ENCODE peak calls at places on chromosomes 12 and 14, in six cellular contexts. O is astrocyte, Z is body of pancreas, L is A549, S is endothelial cell of umbilical vein, I is gastrocnemius medialis. G is an unnamed sample.

GRCh38 chr14:72962829-72963312 is 36.6 kb downstream of the DCAF4 start:
- DNase-seq in I (no peak), Z (no peak), O (peak), S (peak), L (peak), G (peak)

GRCh38 chr12:15227004-15227679 is 5.9 kb upstream of the RERG start:
- DNase-seq in I (peak), Z (peak), O (peak), L (peak), S (peak), G (peak)

GRCh38 chr14:56119221-56119967 is 1.2 kb downstream of the PELI2 start:
- DNase-seq in O (no peak), L (peak), I (no peak), S (peak), Z (peak), G (peak)

GRCh38 chr12:91178139-91178561 is 4.5 kb downstream of the DCN start:
- DNase-seq in S (peak), L (peak), Z (no peak), I (no peak), O (peak), G (peak)

GRCh38 chr14:32681598-32681997 is 257.1 kb upstream of the NPAS3 start:
- DNase-seq in I (no peak), O (no peak), L (no peak), S (no peak), Z (no peak), G (no peak)

GRCh38 chr14:72824051-72824450 is 69.8 kb downstream of the DPF3 start:
- DNase-seq in I (no peak), Z (no peak), S (no peak), O (no peak), L (no peak), G (no peak)

GRCh38 chr12:68416826-68417225 is 84.7 kb upstream of the MDM1 start:
- DNase-seq in I (no peak), O (peak), S (no peak), Z (no peak), L (no peak), G (no peak)

GRCh38 chr14:34874386-34875030 is 652 bp downstream of the BAZ1A start:
- DNase-seq in Z (peak), O (peak), L (peak), I (peak), S (peak), G (peak)

GRCh38 chr14:93926873-93927571 is at the start of gene FAM181A:
- DNase-seq in I (no peak), L (no peak), Z (no peak), O (no peak), S (no peak), G (no peak)

GRCh38 chr14:101004954-101005353 is 101.4 kb upstream of the RTL1 start:
- DNase-seq in Z (no peak), O (peak), S (no peak), L (no peak), I (no peak), G (peak)
- H3K4me3 ChIP-seq in Z (no peak), O (no peak), S (no peak), L (no peak), I (no peak), G (no peak)

GRCh38 chr12:57128519-57129247 is 400 bp downstream of the LRP1 start:
- DNase-seq in L (no peak), O (no peak), I (no peak), S (no peak), Z (no peak), G (no peak)

GRCh38 chr12:57126061-57126460 is 2.2 kb upstream of the LRP1 start:
- DNase-seq in Z (no peak), L (no peak), O (no peak), I (no peak), S (no peak), G (no peak)

GRCh38 chr12:57127710-57128518 is at the start of gene LRP1:
- DNase-seq in L (peak), Z (peak), O (peak), I (peak), S (peak), G (peak)

GRCh38 chr12:57126561-57126960 is 1.7 kb upstream of the LRP1 start:
- DNase-seq in Z (no peak), L (no peak), S (no peak), O (no peak), I (no peak), G (no peak)

DNA sequence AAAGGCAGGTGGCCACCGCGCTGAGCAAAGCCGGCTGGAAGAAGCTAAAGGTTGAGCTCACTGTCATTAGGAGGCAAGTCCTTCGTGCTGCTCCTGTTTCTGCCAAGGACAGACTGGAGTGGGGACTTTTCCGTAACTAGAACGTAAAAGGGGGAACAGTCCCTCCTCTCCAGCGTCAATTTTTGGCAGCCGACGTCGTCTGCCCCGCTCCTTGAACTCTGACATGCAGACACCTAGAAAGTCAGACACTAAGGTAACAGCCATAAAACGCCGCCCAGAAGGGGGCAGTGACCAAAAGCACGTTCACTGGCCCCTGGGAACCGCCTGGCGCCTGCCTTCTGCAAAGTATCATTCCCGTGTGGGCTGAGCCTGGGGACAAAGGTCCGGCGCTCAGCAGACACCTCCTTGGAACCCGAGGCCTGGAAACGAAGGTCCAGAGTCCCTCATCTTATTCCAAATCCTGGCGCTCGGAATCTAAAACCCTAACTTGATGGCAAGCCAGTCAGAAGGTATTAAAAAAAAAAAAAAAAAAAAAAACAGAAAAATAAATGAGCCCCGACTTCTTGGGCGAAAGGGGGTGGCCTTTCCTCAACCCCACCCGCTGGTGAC is 1.1 kb upstream of the LRP1 start:
- DNase-seq in O (no peak), S (no peak), L (peak), Z (peak), I (peak), G (no peak)
- TF ChIP-seq CTCF in O (no peak), S (no peak), L (peak), Z (peak), I (peak), G (peak)

GRCh38 chr12:125186471-125187147 is 121.4 kb downstream of the AACS start:
- DNase-seq in I (no peak), O (peak), S (no peak), Z (peak), L (no peak), G (no peak)

GRCh38 chr12:125187148-125187733 is 122.0 kb downstream of the AACS start:
- DNase-seq in O (no peak), L (no peak), S (no peak), I (no peak), Z (no peak), G (no peak)

GRCh38 chr12:125185740-125186470 is 120.7 kb downstream of the AACS start:
- DNase-seq in Z (peak), O (peak), L (peak), I (peak), S (peak), G (peak)

GRCh38 chr12:125188912-125189881 is 124.0 kb downstream of the AACS start:
- DNase-seq in Z (no peak), S (no peak), I (no peak), L (no peak), O (no peak), G (no peak)

GRCh38 chr12:125187780-125188741 is 122.8 kb downstream of the AACS start:
- DNase-seq in L (no peak), I (no peak), Z (no peak), S (no peak), O (no peak), G (no peak)
- H3K4me3 ChIP-seq in L (no peak), I (peak), Z (no peak), S (no peak), O (peak), G (no peak)

GRCh38 chr12:18246057-18246456 is 15.3 kb upstream of the PIK3C2G start:
- DNase-seq in O (no peak), L (peak), S (no peak), Z (no peak), I (no peak), G (no peak)
- TF ChIP-seq CTCF in O (peak), L (no peak), S (no peak), Z (no peak), I (no peak), G (peak)

GRCh38 chr12:22626429-22626828 is 1.5 kb downstream of the ETNK1 start:
- DNase-seq in S (peak), O (peak), I (no peak), L (no peak), Z (no peak), G (peak)

GRCh38 chr12:22625671-22626251 is 790 bp downstream of the ETNK1 start:
- DNase-seq in S (peak), L (peak), Z (peak), I (peak), O (peak), G (peak)

GRCh38 chr12:22628228-22628627 is 3.3 kb downstream of the ETNK1 start:
- DNase-seq in O (no peak), I (no peak), S (no peak), Z (no peak), L (no peak), G (no peak)

GRCh38 chr12:22624908-22625646 is at the start of gene ETNK1:
- DNase-seq in O (peak), S (peak), I (peak), L (peak), Z (peak), G (peak)

GRCh38 chr12:22627351-22627750 is 2.4 kb downstream of the ETNK1 start:
- DNase-seq in Z (no peak), L (no peak), O (no peak), I (no peak), S (peak), G (no peak)
- H3K4me3 ChIP-seq in Z (no peak), L (peak), O (peak), I (peak), S (peak), G (peak)

G was measured in fibroblast of pulmonary artery.